ENCODE peak calls at places on chromosomes 13 and 19, in ten cellular contexts. R is stimulated activated CD8-positive, alpha-beta memory T cell treated with anti-CD3 and anti-CD28 coated beads, Interleukin-4, amount 100 ng/mL, for 1 hour; X is mesothelial cell of epicardium; Z is stimulated activated naive CD4-positive, alpha-beta T cell treated with Interleukin-2 at 50 U/mL for 16 hours; G is HTR-8/SVneo; C is breast epithelium; S is activated naive CD4-positive, alpha-beta T cell treated with anti-CD3 and anti-CD28 coated beads, Interleukin-2, amount 10 ng/mL, durations not matched to agents 7 days and 5 days; W is T-helper 2 cell; P is NCI-H510A; F is esophagus squamous epithelium. I is an unnamed sample.

GRCh38 chr19:19006213-19006612 is 27.1 kb downstream of the SUGP2 start:
- DNase-seq in R (no peak), X (no peak), Z (no peak), G (no peak), C (no peak), S (no peak), W (no peak), P (no peak), F (no peak), I (no peak)

GRCh38 chr19:56960959-56961622 is 120.6 kb upstream of the PEG3 start:
- DNase-seq in R (no peak), X (no peak), Z (no peak), G (no peak), C (no peak), S (no peak), W (no peak), P (no peak), F (no peak), I (no peak)

GRCh38 chr13:20383058-20383457 is 142.6 kb downstream of the CRYL1 start:
- DNase-seq in R (no peak), X (no peak), Z (no peak), G (no peak), C (no peak), S (no peak), W (no peak), P (no peak), F (no peak), I (no peak)

GRCh38 chr19:45215391-45216191 is 29.6 kb downstream of the EXOC3L2 start:
- DNase-seq in R (no peak), X (no peak), Z (no peak), G (no peak), C (peak), S (no peak), W (no peak), P (peak), F (no peak), I (peak)

GRCh38 chr13:76792680-76793334 is 93.4 kb downstream of the KCTD12 start:
- DNase-seq in R (no peak), X (no peak), Z (no peak), G (peak), C (no peak), S (no peak), W (no peak), P (no peak), F (no peak), I (no peak)

GRCh38 chr19:7540761-7541480 is 5.4 kb downstream of the PNPLA6 start:
- DNase-seq in R (no peak), X (no peak), Z (no peak), G (no peak), C (no peak), S (no peak), W (no peak), P (no peak), F (no peak), I (no peak)

GRCh38 chr19:2461751-2462634 is 5.2 kb upstream of the LMNB2 start:
- DNase-seq in R (peak), X (peak), Z (peak), G (peak), C (no peak), S (peak), W (peak), P (no peak), F (no peak), I (peak)

GRCh38 chr19:54473983-54474382 is 887 bp upstream of the CDC42EP5 start:
- DNase-seq in R (no peak), X (no peak), Z (no peak), G (no peak), C (no peak), S (no peak), W (no peak), P (no peak), F (no peak), I (peak)

GRCh38 chr13:95301135-95301946 is at the start of gene ABCC4:
- DNase-seq in R (peak), X (peak), Z (peak), G (peak), C (no peak), S (peak), W (peak), P (peak), F (no peak), I (peak)

GRCh38 chr13:36850790-36851438 is 31.9 kb downstream of the RFXAP start:
- DNase-seq in R (no peak), X (no peak), Z (no peak), G (no peak), C (no peak), S (peak), W (no peak), P (no peak), F (no peak), I (no peak)

GRCh38 chr19:55644191-55644833 is 863 bp downstream of the ZNF581 start:
- DNase-seq in R (no peak), X (no peak), Z (no peak), G (no peak), C (no peak), S (no peak), W (no peak), P (no peak), F (no peak), I (no peak)

GRCh38 chr19:11202488-11203193 is 5.3 kb upstream of the KANK2 start:
- DNase-seq in R (no peak), X (no peak), Z (no peak), G (no peak), C (no peak), S (no peak), W (no peak), P (no peak), F (no peak), I (no peak)

GRCh38 chr19:38715540-38715939 is 28.7 kb downstream of the CAPN12 start:
- DNase-seq in R (no peak), X (no peak), Z (no peak), G (no peak), C (no peak), S (no peak), W (no peak), P (no peak), F (no peak), I (no peak)

GRCh38 chr19:18839465-18840287 is 7.9 kb downstream of the UPF1 start:
- DNase-seq in R (no peak), X (no peak), Z (no peak), G (no peak), C (no peak), S (no peak), W (no peak), P (no peak), F (no peak), I (no peak)

GRCh38 chr13:51451134-51451466 is 1.7 kb downstream of the INTS6 start:
- DNase-seq in R (no peak), X (no peak), Z (no peak), G (no peak), C (no peak), S (no peak), W (no peak), P (no peak), F (no peak), I (no peak)

GRCh38 chr19:814108-815078 is 7.4 kb downstream of the PLPPR3 start:
- DNase-seq in R (no peak), X (no peak), Z (no peak), G (no peak), C (no peak), S (no peak), W (no peak), P (no peak), F (no peak), I (peak)

GRCh38 chr19:10751109-10751972 is 33.5 kb downstream of the DNM2 start:
- DNase-seq in R (no peak), X (no peak), Z (no peak), G (no peak), C (peak), S (no peak), W (no peak), P (no peak), F (no peak), I (no peak)

GRCh38 chr13:106443625-106444024 is 91.8 kb downstream of the EFNB2 start:
- DNase-seq in R (no peak), X (no peak), Z (no peak), G (no peak), C (no peak), S (no peak), W (no peak), P (no peak), F (no peak), I (no peak)

GRCh38 chr13:27245610-27246009 is 5.7 kb upstream of the RPL21 start:
- DNase-seq in R (no peak), X (no peak), Z (no peak), G (no peak), C (no peak), S (no peak), W (no peak), P (no peak), F (no peak), I (no peak)

GRCh38 chr19:54429176-54429495 is 13.9 kb downstream of the TTYH1 start:
- DNase-seq in R (no peak), X (no peak), Z (no peak), G (no peak), C (no peak), S (no peak), W (no peak), P (no peak), F (no peak), I (no peak)

GRCh38 chr19:49116544-49116943 is 2.4 kb downstream of the LIN7B start:
- DNase-seq in R (no peak), X (no peak), Z (no peak), G (no peak), C (no peak), S (no peak), W (no peak), P (no peak), F (no peak), I (no peak)

GRCh38 chr19:45526143-45526542 is 18.9 kb downstream of the VASP start:
- DNase-seq in R (no peak), X (no peak), Z (no peak), G (peak), C (peak), S (no peak), W (no peak), P (peak), F (no peak), I (no peak)

GRCh38 chr13:20231839-20232555 is at the start of gene GJB6:
- DNase-seq in R (no peak), X (peak), Z (peak), G (no peak), C (no peak), S (peak), W (no peak), P (no peak), F (no peak), I (no peak)

GRCh38 chr19:16078759-16079707 is 2.7 kb downstream of the TPM4 start:
- DNase-seq in R (peak), X (no peak), Z (peak), G (peak), C (peak), S (peak), W (peak), P (no peak), F (no peak), I (peak)

GRCh38 chr19:48990400-48990799 is 2.7 kb downstream of the GYS1 start:
- DNase-seq in R (no peak), X (no peak), Z (no peak), G (no peak), C (no peak), S (no peak), W (no peak), P (no peak), F (no peak), I (no peak)

I was measured in spleen.